ENCODE peak calls at places on chromosomes 6 and 20, in five cellular contexts. A is nephron progenitor cell, X is OCI-LY7, N is GM06990, O is mammary epithelial cell. P is an unnamed sample.

GRCh38 chr6:150687508-150687907 is 87.8 kb downstream of the PLEKHG1 start:
- DNase-seq in A (no peak), X (no peak), N (no peak), O (no peak), P (no peak)

GRCh38 chr20:36579996-36580545 is 6.7 kb downstream of the TGIF2 start:
- DNase-seq in N (no peak), O (peak), A (no peak), X (no peak), P (no peak)

GRCh38 chr6:116881236-116881635 is 4.2 kb downstream of the RFX6 start:
- DNase-seq in X (no peak), A (no peak), O (no peak), N (no peak), P (no peak)

GRCh38 chr20:18011482-18011881 is 42.7 kb downstream of the MGME1 start:
- DNase-seq in A (no peak), X (no peak), O (no peak), N (no peak), P (no peak)

GRCh38 chr20:16203091-16203490 is 370.2 kb downstream of the KIF16B start:
- DNase-seq in N (no peak), O (no peak), A (no peak), X (no peak), P (no peak)

GRCh38 chr6:136961848-136962247 is 39.7 kb downstream of the SLC35D3 start:
- DNase-seq in O (no peak), A (no peak), X (no peak), N (no peak), P (no peak)

GRCh38 chr6:166578536-166579233 is 7.8 kb downstream of the RAMACL start:
- DNase-seq in N (no peak), O (no peak), X (no peak), A (no peak), P (no peak)

GRCh38 chr6:17928514-17929430 is 58.7 kb downstream of the KIF13A start:
- DNase-seq in O (peak), X (no peak), N (no peak), A (no peak), P (no peak)

GRCh38 chr20:63037669-63038268 is 31.0 kb upstream of the BHLHE23 start:
- DNase-seq in A (no peak), O (no peak), X (no peak), N (no peak), P (no peak)

GRCh38 chr6:113352029-113352801 is 504.9 kb upstream of the MARCKS start:
- DNase-seq in A (no peak), N (no peak), O (peak), X (no peak), P (no peak)

GRCh38 chr6:136784910-136785746 is 7.1 kb downstream of the MAP3K5 start:
- DNase-seq in X (peak), A (no peak), O (no peak), N (peak), P (peak)

GRCh38 chr6:82959385-82959941 is 106.2 kb downstream of the UBE3D start:
- DNase-seq in A (no peak), X (no peak), O (no peak), N (no peak), P (no peak)

GRCh38 chr20:59938696-59939051 is 1.4 kb downstream of the PPP1R3D start:
- DNase-seq in A (no peak), O (peak), N (no peak), X (no peak), P (no peak)

GRCh38 chr6:158046201-158047119 is 64.8 kb downstream of the SYNJ2 start:
- DNase-seq in N (no peak), A (no peak), X (no peak), O (no peak), P (peak)

DNA sequence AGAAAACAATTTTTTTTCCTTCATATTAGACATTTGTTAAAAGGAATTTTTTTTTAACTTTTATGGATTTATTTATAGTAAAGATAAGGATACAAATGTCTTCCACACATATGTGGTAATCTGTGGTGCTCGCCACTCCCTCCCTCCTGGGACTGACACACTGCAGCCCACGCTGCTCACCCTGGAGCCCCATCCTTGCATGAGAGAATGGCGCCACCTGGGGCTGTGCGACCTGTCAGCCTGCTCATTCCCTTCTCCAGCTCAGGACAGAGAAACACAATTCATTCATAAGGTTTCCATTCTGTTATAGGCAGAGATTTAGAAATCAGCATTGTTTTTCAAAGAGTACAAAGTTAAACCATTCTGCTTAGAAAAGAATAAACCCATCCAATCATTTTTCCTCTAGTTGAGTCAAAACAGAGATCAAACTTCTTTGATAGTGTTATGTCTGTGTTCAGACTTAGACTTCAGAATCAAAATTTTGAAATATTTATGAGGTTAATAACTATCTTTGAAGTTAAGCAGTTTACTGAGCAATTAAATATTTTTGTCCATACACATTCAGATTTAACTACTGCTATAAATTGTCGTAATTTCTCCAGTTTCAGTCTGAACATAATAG is 42.8 kb upstream of the DYNLRB1 start:
- DNase-seq in X (peak), N (peak), A (peak), O (peak), P (peak)
- TF ChIP-seq CTCF in X (peak), N (peak), A (peak), O (peak), P (peak)

GRCh38 chr20:3405696-3406358 is 1.6 kb downstream of the DNAAF9 start:
- DNase-seq in A (no peak), O (peak), X (no peak), N (no peak), P (no peak)

GRCh38 chr20:3408251-3408637 is 775 bp upstream of the DNAAF9 start:
- DNase-seq in A (no peak), X (no peak), N (no peak), O (no peak), P (no peak)

GRCh38 chr20:3407426-3408250 is at the start of gene DNAAF9:
- DNase-seq in A (peak), X (peak), O (peak), N (peak), P (peak)

GRCh38 chr20:3405139-3405538 is 2.3 kb downstream of the DNAAF9 start:
- DNase-seq in N (no peak), X (no peak), O (peak), A (no peak), P (no peak)

GRCh38 chr20:3406481-3407425 is 716 bp downstream of the DNAAF9 start:
- DNase-seq in N (no peak), X (no peak), A (peak), O (peak), P (peak)
- TF ChIP-seq CTCF in N (no peak), X (no peak), A (no peak), O (no peak), P (no peak)

GRCh38 chr20:48148916-48149672 is 363.8 kb upstream of the SULF2 start:
- DNase-seq in X (peak), O (no peak), A (no peak), N (no peak), P (no peak)
- TF ChIP-seq CTCF in X (peak), O (no peak), A (no peak), N (no peak), P (no peak)

GRCh38 chr6:146290589-146290901 is 253.1 kb upstream of the RAB32 start:
- DNase-seq in X (no peak), N (no peak), O (no peak), A (no peak), P (no peak)
- TF ChIP-seq CTCF in X (no peak), N (no peak), O (no peak), A (no peak), P (no peak)

DNA sequence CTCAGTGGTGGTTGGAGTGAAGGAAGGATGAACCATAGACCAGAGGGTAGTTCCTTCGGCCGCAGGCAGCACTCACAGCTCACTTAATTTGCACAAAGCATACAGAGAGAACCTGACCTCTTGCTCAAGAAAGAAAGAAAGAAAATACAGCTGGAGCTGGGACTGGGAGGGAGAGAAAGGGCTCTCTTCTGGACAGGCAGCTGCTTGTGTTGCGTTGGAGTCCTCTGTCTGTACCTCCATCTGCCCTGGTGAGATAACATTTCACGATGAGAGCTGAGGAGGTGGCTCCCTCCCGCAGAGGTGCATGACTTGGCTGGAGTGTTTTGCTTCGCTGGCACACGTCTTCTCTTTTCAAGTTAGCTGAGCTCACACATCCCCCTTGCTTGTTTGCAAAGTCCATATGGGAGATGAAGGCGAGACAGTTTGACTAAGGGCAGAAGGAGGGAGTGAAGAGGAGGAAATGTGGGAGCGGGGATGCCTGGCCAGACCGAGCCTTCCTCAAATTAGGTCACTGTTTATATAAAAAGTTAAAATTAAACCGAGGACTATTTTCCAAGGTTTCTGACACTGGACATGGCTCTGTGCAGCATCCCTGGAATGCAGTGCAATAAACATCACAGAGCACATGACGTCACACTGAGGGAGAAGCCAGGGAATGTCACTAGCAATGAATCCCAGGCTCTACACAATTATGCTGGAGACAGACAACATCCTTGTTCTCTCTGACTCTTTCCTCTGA is 359.4 kb downstream of the CD83 start:
- DNase-seq in O (no peak), A (peak), N (no peak), X (no peak), P (no peak)
- TF ChIP-seq CTCF in O (no peak), A (no peak), N (no peak), X (no peak), P (no peak)

GRCh38 chr6:30363459-30363858 is 18.5 kb downstream of the RPP21 start:
- DNase-seq in N (no peak), O (no peak), A (no peak), X (no peak), P (no peak)

GRCh38 chr6:30360139-30360538 is 15.2 kb downstream of the RPP21 start:
- DNase-seq in A (no peak), N (no peak), X (no peak), O (no peak), P (no peak)

GRCh38 chr6:30359276-30359675 is 14.3 kb downstream of the RPP21 start:
- DNase-seq in X (no peak), O (no peak), N (no peak), A (no peak), P (no peak)

GRCh38 chr6:30361661-30362060 is 16.7 kb downstream of the RPP21 start:
- DNase-seq in N (no peak), O (no peak), X (no peak), A (no peak), P (no peak)

DNA sequence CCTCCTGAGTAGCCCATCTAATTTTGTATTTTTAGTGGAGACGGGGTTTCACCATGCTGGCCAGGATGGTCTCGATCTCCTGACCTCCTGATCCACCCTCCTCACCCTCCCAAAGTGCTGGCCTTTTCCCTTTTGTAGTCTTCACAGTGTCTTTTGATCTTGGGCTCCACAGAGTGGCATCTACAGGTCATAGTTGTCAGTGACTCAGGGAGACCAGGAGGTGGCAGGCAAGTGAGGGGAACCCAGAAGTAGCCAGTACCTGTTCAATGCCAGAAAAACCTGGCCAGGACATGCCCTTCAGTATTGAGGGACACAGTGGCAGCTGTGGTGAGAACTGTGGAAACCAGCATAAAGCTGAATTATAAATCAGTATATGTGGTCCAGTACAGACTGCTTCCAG is 19.6 kb downstream of the RPP21 start:
- DNase-seq in A (no peak), O (no peak), X (peak), N (no peak), P (no peak)
- TF ChIP-seq CTCF in A (no peak), O (peak), X (peak), N (peak), P (no peak)